ENCODE peak calls at places on chromosomes 12 and 14, in four cellular contexts. One of them, this sample, is unnamed.

GRCh38 chr12:114702462-114702861 is 18.5 kb upstream of the TBX3 start:
- DNase-seq in NCI-H1417: no peak
- DNase-seq in ureter: no peak
- DNase-seq in posterior cingulate gyrus: no peak
- DNase-seq in this sample: no peak

GRCh38 chr14:64507376-64508156 is 3.0 kb downstream of the ZBTB1 start:
- DNase-seq in NCI-H1417: no peak
- DNase-seq in ureter: no peak
- DNase-seq in posterior cingulate gyrus: no peak
- DNase-seq in this sample: no peak

GRCh38 chr12:56236091-56236490 is 6.2 kb downstream of the SLC39A5 start:
- DNase-seq in NCI-H1417: no peak
- DNase-seq in ureter: no peak
- DNase-seq in posterior cingulate gyrus: no peak
- DNase-seq in this sample: no peak

GRCh38 chr12:106369624-106370346 is 12.2 kb downstream of the POLR3B start:
- DNase-seq in NCI-H1417: no peak
- DNase-seq in ureter: no peak
- DNase-seq in posterior cingulate gyrus: no peak
- DNase-seq in this sample: no peak

GRCh38 chr12:49889361-49890095 is 14.2 kb downstream of the FAIM2 start:
- DNase-seq in NCI-H1417: no peak
- DNase-seq in ureter: no peak
- DNase-seq in posterior cingulate gyrus: peak
- DNase-seq in this sample: no peak

GRCh38 chr12:14884458-14884878 is 1.2 kb downstream of the MGP start:
- DNase-seq in NCI-H1417: peak
- DNase-seq in ureter: peak
- DNase-seq in posterior cingulate gyrus: peak
- DNase-seq in this sample: peak

GRCh38 chr12:131852551-131853299 is 24.5 kb downstream of the MMP17 start:
- DNase-seq in NCI-H1417: no peak
- DNase-seq in ureter: no peak
- DNase-seq in posterior cingulate gyrus: no peak
- DNase-seq in this sample: no peak

GRCh38 chr12:80456513-80456912 is 12.5 kb downstream of the PTPRQ start:
- DNase-seq in NCI-H1417: no peak
- DNase-seq in ureter: no peak
- DNase-seq in posterior cingulate gyrus: no peak
- DNase-seq in this sample: no peak

GRCh38 chr12:50111417-50111692 is 681 bp upstream of the COX14 start:
- DNase-seq in NCI-H1417: no peak
- DNase-seq in ureter: no peak
- DNase-seq in posterior cingulate gyrus: no peak
- DNase-seq in this sample: no peak

GRCh38 chr12:95625012-95625411 is 73.7 kb upstream of the USP44 start:
- DNase-seq in NCI-H1417: no peak
- DNase-seq in ureter: no peak
- DNase-seq in posterior cingulate gyrus: no peak
- DNase-seq in this sample: no peak

GRCh38 chr12:112121780-112122565 is 3.4 kb upstream of the TRAFD1 start:
- DNase-seq in NCI-H1417: no peak
- DNase-seq in ureter: peak
- DNase-seq in posterior cingulate gyrus: peak
- DNase-seq in this sample: peak

GRCh38 chr14:54818201-54819133 is 84.2 kb downstream of the GCH1 start:
- DNase-seq in NCI-H1417: peak
- DNase-seq in ureter: no peak
- DNase-seq in posterior cingulate gyrus: no peak
- DNase-seq in this sample: no peak

GRCh38 chr12:1812650-1813302 is 7.6 kb upstream of the LRTM2 start:
- DNase-seq in NCI-H1417: no peak
- DNase-seq in ureter: no peak
- DNase-seq in posterior cingulate gyrus: peak
- DNase-seq in this sample: no peak

GRCh38 chr12:6183689-6184441 is 16.3 kb upstream of the CD9 start:
- DNase-seq in NCI-H1417: no peak
- DNase-seq in ureter: no peak
- DNase-seq in posterior cingulate gyrus: peak
- DNase-seq in this sample: no peak

GRCh38 chr12:65860584-65860983 is 36.3 kb downstream of the HMGA2 start:
- DNase-seq in NCI-H1417: no peak
- DNase-seq in ureter: no peak
- DNase-seq in posterior cingulate gyrus: no peak
- DNase-seq in this sample: no peak

GRCh38 chr12:123105427-123105826 is 45.5 kb downstream of the PITPNM2 start:
- DNase-seq in NCI-H1417: no peak
- DNase-seq in ureter: no peak
- DNase-seq in posterior cingulate gyrus: no peak
- DNase-seq in this sample: no peak

GRCh38 chr14:103718572-103718971 is 3.0 kb downstream of the ZFYVE21 start:
- DNase-seq in NCI-H1417: no peak
- DNase-seq in ureter: no peak
- DNase-seq in posterior cingulate gyrus: no peak
- DNase-seq in this sample: no peak

GRCh38 chr14:99043756-99044155 is 228.2 kb downstream of the BCL11B start:
- DNase-seq in NCI-H1417: no peak
- DNase-seq in ureter: no peak
- DNase-seq in posterior cingulate gyrus: no peak
- DNase-seq in this sample: no peak

GRCh38 chr14:90140956-90141316 is 79.1 kb downstream of the KCNK13 start:
- DNase-seq in NCI-H1417: no peak
- DNase-seq in ureter: no peak
- DNase-seq in posterior cingulate gyrus: no peak
- DNase-seq in this sample: no peak

GRCh38 chr12:2003676-2004112 is 563 bp downstream of the DCP1B start:
- DNase-seq in NCI-H1417: peak
- DNase-seq in ureter: no peak
- DNase-seq in posterior cingulate gyrus: no peak
- DNase-seq in this sample: no peak

GRCh38 chr12:95004610-95005009 is 1.1 kb upstream of the NDUFA12 start:
- DNase-seq in NCI-H1417: no peak
- DNase-seq in ureter: no peak
- DNase-seq in posterior cingulate gyrus: no peak
- DNase-seq in this sample: no peak

This sample was measured in left ventricle myocardium inferior.